ENCODE peak calls at places on chromosome 12, in four cellular contexts. D is aorta; X is body of pancreas; T is CD4-positive, CD25-positive, alpha-beta regulatory T cell. F is an unnamed sample. For H3K4me1 and H3K9me3, the result is how much of the 10 kb centered on the place peaks cover.

GRCh38 chr12:29429999-29430698 is 49.2 kb upstream of the ERGIC2 start:
- DNase-seq in X (peak), T (no peak), D (no peak), F (no peak)

GRCh38 chr12:108333898-108334699 is 5.0 kb downstream of the CMKLR1 start:
- DNase-seq in T (no peak), X (no peak), D (peak), F (no peak)

GRCh38 chr12:4307593-4308333 is 13.2 kb upstream of the TIGAR start:
- DNase-seq in D (peak), X (peak), T (no peak), F (peak)

GRCh38 chr12:48266826-48267225 is 63.7 kb upstream of the OR10AD1 start:
- DNase-seq in T (no peak), D (no peak), X (no peak), F (no peak)

GRCh38 chr12:107330901-107331431 is 237.6 kb upstream of the CRY1 start:
- DNase-seq in X (no peak), T (no peak), D (no peak), F (no peak)

GRCh38 chr12:94707892-94708291 is 57.5 kb upstream of the TMCC3 start:
- DNase-seq in X (peak), T (no peak), D (peak), F (no peak)

GRCh38 chr12:125218952-125219351 is 153.7 kb downstream of the AACS start:
- DNase-seq in X (no peak), T (no peak), D (no peak), F (no peak)

GRCh38 chr12:19869413-19869812 is 430.1 kb downstream of the AEBP2 start:
- DNase-seq in D (peak), T (no peak), X (no peak), F (no peak)

GRCh38 chr12:89578499-89578898 is 52.7 kb upstream of the POC1B start:
- DNase-seq in X (no peak), D (no peak), T (no peak), F (no peak)

GRCh38 chr12:14665354-14666348 is 30.7 kb downstream of the GUCY2C start:
- DNase-seq in D (no peak), X (no peak), T (no peak), F (no peak)

GRCh38 chr12:13581031-13581430 is 384.5 kb downstream of the EMP1 start:
- DNase-seq in X (no peak), T (no peak), D (no peak), F (no peak)

GRCh38 chr12:54416908-54417603 is 2.0 kb downstream of the ITGA5 start:
- DNase-seq in X (no peak), D (no peak), T (no peak), F (no peak)

GRCh38 chr12:122725452-122725851 is 5.2 kb downstream of the HCAR1 start:
- DNase-seq in D (no peak), T (no peak), X (no peak), F (no peak)

GRCh38 chr12:54405106-54405505 is 14.0 kb downstream of the ITGA5 start:
- DNase-seq in T (no peak), X (no peak), D (no peak), F (no peak)

GRCh38 chr12:25322918-25323773 is 72.4 kb upstream of the KRAS start:
- DNase-seq in X (no peak), D (no peak), T (no peak), F (no peak)

GRCh38 chr12:18970603-18971002 is 158.9 kb upstream of the PLEKHA5 start:
- DNase-seq in T (no peak), X (no peak), D (no peak), F (no peak)

GRCh38 chr12:124440841-124441381 is 126.5 kb downstream of the NCOR2 start:
- DNase-seq in D (no peak), T (no peak), X (no peak), F (no peak)

GRCh38 chr12:123057505-123058265 is 77.2 kb downstream of the ARL6IP4 start:
- DNase-seq in X (no peak), T (no peak), D (peak), F (no peak)

GRCh38 chr12:121444842-121445202 is 44.9 kb downstream of the RNF34 start:
- DNase-seq in X (no peak), T (no peak), D (no peak), F (no peak)

GRCh38 chr12:27338473-27338872 is 5.8 kb downstream of the BMAL2 start:
- DNase-seq in X (no peak), D (no peak), T (no peak), F (no peak)

GRCh38 chr12:85920324-85920947 is 46.3 kb downstream of the NTS start:
- DNase-seq in X (no peak), T (no peak), D (no peak), F (no peak)

GRCh38 chr12:6444704-6445688 is at the start of gene CD27:
- DNase-seq in D (peak), X (no peak), T (no peak), F (no peak)

GRCh38 chr12:51390457-51391046 is 654 bp downstream of the GALNT6 start:
- DNase-seq in T (no peak), X (no peak), D (peak), F (no peak)
- H3K4me1 ChIP-seq in T (half or more), X (under half), D (under half), F (under half)

GRCh38 chr12:71857657-71858056 is 18.1 kb downstream of the TBC1D15 start:
- DNase-seq in X (no peak), T (no peak), D (no peak), F (no peak)

GRCh38 chr12:71854594-71854993 is 15.0 kb downstream of the TBC1D15 start:
- DNase-seq in D (no peak), X (no peak), T (no peak), F (no peak)

GRCh38 chr12:71858848-71859247 is 19.3 kb downstream of the TBC1D15 start:
- DNase-seq in X (no peak), T (no peak), D (no peak), F (no peak)
- H3K9me3 ChIP-seq in X (under half), T (under half), D (under half), F (under half)

GRCh38 chr12:42482086-42482819 is 107.3 kb downstream of the PRICKLE1 start:
- DNase-seq in D (peak), T (no peak), X (peak), F (no peak)

GRCh38 chr12:42477931-42478330 is 111.6 kb downstream of the PRICKLE1 start:
- DNase-seq in D (no peak), T (no peak), X (no peak), F (no peak)

GRCh38 chr12:42483534-42483857 is 106.0 kb downstream of the PRICKLE1 start:
- DNase-seq in T (no peak), D (peak), X (peak), F (no peak)

GRCh38 chr12:42482820-42483533 is 106.6 kb downstream of the PRICKLE1 start:
- DNase-seq in D (peak), T (no peak), X (peak), F (peak)

GRCh38 chr12:42481368-42481767 is 108.2 kb downstream of the PRICKLE1 start:
- DNase-seq in T (no peak), D (no peak), X (no peak), F (no peak)
- H3K4me3 ChIP-seq in T (no peak), D (no peak), X (no peak), F (no peak)

DNA sequence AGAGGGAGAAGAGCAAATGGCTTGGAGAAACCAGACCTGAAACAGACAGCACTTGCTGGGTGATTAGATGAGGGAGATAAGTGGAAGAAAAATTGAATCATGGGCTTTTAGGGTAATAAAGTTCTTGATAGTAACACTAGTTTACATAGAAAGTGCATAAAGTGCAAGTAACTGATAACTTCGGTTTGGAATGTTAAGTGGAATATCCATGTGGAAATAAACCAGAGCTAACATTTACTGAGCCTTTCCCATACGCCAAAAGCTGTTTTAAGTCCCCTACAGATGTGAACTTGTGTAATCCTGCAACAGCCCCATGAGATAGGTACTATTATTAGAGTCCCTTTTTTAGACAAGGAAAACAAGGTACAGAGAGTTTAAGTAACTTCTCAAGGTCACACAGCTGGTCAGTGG is 77.1 kb upstream of the NUDT4 start:
- DNase-seq in X (no peak), T (no peak), D (no peak), F (peak)
- H3K4me1 ChIP-seq in X (under half), T (under half), D (under half), F (under half)